ENCODE peak calls at places on chromosomes 6 and 20, in ten cellular contexts. E, O, W, Z, A, Q, H, T, Y and R are unnamed samples.

GRCh38 chr20:7301807-7302206 is 534.3 kb downstream of the BMP2 start:
- DNase-seq in E (no peak), O (no peak), W (no peak), Z (no peak), A (no peak), Q (no peak), H (no peak), T (no peak), Y (no peak), R (no peak)

GRCh38 chr20:408843-409696 is 971 bp downstream of the RBCK1 start:
- DNase-seq in E (no peak), O (peak), W (no peak), Z (no peak), A (no peak), Q (peak), H (no peak), T (no peak), Y (no peak), R (no peak)

GRCh38 chr6:100464162-100464851 is 414 bp downstream of the SIM1 start:
- DNase-seq in E (no peak), O (no peak), W (no peak), Z (no peak), A (no peak), Q (peak), H (no peak), T (no peak), Y (no peak), R (no peak)

GRCh38 chr6:149750136-149750609 is 632 bp downstream of the PCMT1 start:
- DNase-seq in E (peak), O (peak), W (peak), Z (peak), A (no peak), Q (peak), H (peak), T (peak), Y (no peak), R (no peak)

GRCh38 chr6:34236423-34237315 is at the start of gene HMGA1:
- DNase-seq in E (no peak), O (peak), W (peak), Z (peak), A (no peak), Q (peak), H (peak), T (peak), Y (peak), R (peak)

GRCh38 chr6:17505767-17506280 is 94.3 kb upstream of the FAM8A1 start:
- DNase-seq in E (no peak), O (no peak), W (no peak), Z (no peak), A (no peak), Q (no peak), H (no peak), T (peak), Y (no peak), R (no peak)

GRCh38 chr6:125789576-125790402 is 971 bp upstream of the NCOA7 start:
- DNase-seq in E (peak), O (peak), W (no peak), Z (peak), A (no peak), Q (peak), H (peak), T (peak), Y (no peak), R (no peak)

GRCh38 chr6:22748681-22749080 is 179.3 kb downstream of the HDGFL1 start:
- DNase-seq in E (no peak), O (no peak), W (no peak), Z (no peak), A (no peak), Q (peak), H (no peak), T (no peak), Y (no peak), R (no peak)

GRCh38 chr6:21773199-21773974 is 179.8 kb downstream of the SOX4 start:
- DNase-seq in E (no peak), O (no peak), W (no peak), Z (no peak), A (no peak), Q (no peak), H (no peak), T (no peak), Y (no peak), R (no peak)

GRCh38 chr6:19472168-19472567 is 365.0 kb upstream of the ID4 start:
- DNase-seq in E (no peak), O (no peak), W (peak), Z (no peak), A (peak), Q (no peak), H (no peak), T (peak), Y (no peak), R (no peak)

GRCh38 chr6:136968831-136969230 is 46.7 kb downstream of the SLC35D3 start:
- DNase-seq in E (no peak), O (no peak), W (no peak), Z (no peak), A (no peak), Q (no peak), H (peak), T (no peak), Y (no peak), R (no peak)

GRCh38 chr20:34562643-34563042 is 4.1 kb downstream of the MAP1LC3A start:
- DNase-seq in E (no peak), O (no peak), W (peak), Z (no peak), A (no peak), Q (peak), H (no peak), T (peak), Y (no peak), R (no peak)

GRCh38 chr20:20014659-20015058 is 2.5 kb upstream of the NAA20 start:
- DNase-seq in E (no peak), O (no peak), W (no peak), Z (no peak), A (no peak), Q (no peak), H (no peak), T (no peak), Y (no peak), R (no peak)

GRCh38 chr20:62554214-62554897 is 78.6 kb upstream of the GATA5 start:
- DNase-seq in E (no peak), O (no peak), W (no peak), Z (no peak), A (no peak), Q (no peak), H (no peak), T (no peak), Y (no peak), R (no peak)

GRCh38 chr6:163170294-163170883 is 244.1 kb upstream of the QKI start:
- DNase-seq in E (no peak), O (peak), W (peak), Z (no peak), A (no peak), Q (peak), H (no peak), T (no peak), Y (no peak), R (no peak)

GRCh38 chr20:5316188-5317158 is at the start of gene PROKR2:
- DNase-seq in E (no peak), O (peak), W (no peak), Z (peak), A (no peak), Q (peak), H (no peak), T (no peak), Y (no peak), R (no peak)

GRCh38 chr6:110813338-110813737 is 1.9 kb downstream of the CDK19 start:
- DNase-seq in E (no peak), O (no peak), W (no peak), Z (no peak), A (no peak), Q (no peak), H (no peak), T (no peak), Y (no peak), R (no peak)

GRCh38 chr20:4999788-5000187 is 1.5 kb downstream of the SLC23A2 start:
- DNase-seq in E (no peak), O (peak), W (no peak), Z (no peak), A (no peak), Q (no peak), H (no peak), T (no peak), Y (no peak), R (no peak)

GRCh38 chr6:12208190-12208589 is 82.0 kb upstream of the EDN1 start:
- DNase-seq in E (no peak), O (no peak), W (no peak), Z (no peak), A (no peak), Q (no peak), H (no peak), T (peak), Y (no peak), R (no peak)

GRCh38 chr6:82085701-82086100 is 161.8 kb downstream of the IBTK start:
- DNase-seq in E (no peak), O (no peak), W (no peak), Z (no peak), A (no peak), Q (peak), H (no peak), T (no peak), Y (no peak), R (no peak)

GRCh38 chr6:141846639-141847038 is 286.1 kb upstream of the GJE1 start:
- DNase-seq in E (no peak), O (no peak), W (no peak), Z (no peak), A (no peak), Q (no peak), H (no peak), T (no peak), Y (no peak), R (no peak)